ENCODE peak calls at places on chromosomes 11 and 22, in five cellular contexts. L, U, O, Q and N are unnamed samples.

GRCh38 chr11:84541711-84542340 is 1085.3 kb downstream of the DLG2 start:
- DNase-seq in L (no peak), U (peak), O (no peak), Q (no peak), N (no peak)

GRCh38 chr11:65793144-65793581 is 6.3 kb downstream of the OVOL1 start:
- DNase-seq in L (no peak), U (no peak), O (no peak), Q (no peak), N (peak)

GRCh38 chr22:31950226-31950625 is 5.9 kb downstream of the YWHAH start:
- DNase-seq in L (no peak), U (no peak), O (no peak), Q (no peak), N (no peak)

GRCh38 chr22:28505416-28506156 is 174.1 kb downstream of the TTC28 start:
- DNase-seq in L (no peak), U (no peak), O (no peak), Q (no peak), N (no peak)

GRCh38 chr22:19631899-19632670 is 82.2 kb upstream of the SEPTIN5 start:
- DNase-seq in L (no peak), U (no peak), O (no peak), Q (no peak), N (no peak)

GRCh38 chr11:108780119-108780518 is 115.2 kb downstream of the DDX10 start:
- DNase-seq in L (no peak), U (no peak), O (no peak), Q (no peak), N (no peak)

GRCh38 chr11:19718976-19719375 is 6.3 kb downstream of the NAV2 start:
- DNase-seq in L (no peak), U (no peak), O (no peak), Q (no peak), N (no peak)

GRCh38 chr11:92347404-92347803 is 122.8 kb downstream of the FAT3 start:
- DNase-seq in L (no peak), U (no peak), O (no peak), Q (no peak), N (no peak)

GRCh38 chr22:26321469-26321913 is 107.6 kb upstream of the ASPHD2 start:
- DNase-seq in L (no peak), U (peak), O (no peak), Q (no peak), N (no peak)

GRCh38 chr22:27462190-27462589 is 339.4 kb downstream of the MN1 start:
- DNase-seq in L (peak), U (peak), O (no peak), Q (peak), N (no peak)

GRCh38 chr11:110479070-110479444 is 49.3 kb downstream of the FDX1 start:
- DNase-seq in L (peak), U (peak), O (no peak), Q (no peak), N (no peak)

GRCh38 chr11:9615031-9615451 is 41.6 kb downstream of the WEE1 start:
- DNase-seq in L (peak), U (peak), O (no peak), Q (no peak), N (no peak)

GRCh38 chr11:77259681-77260080 is 41.8 kb downstream of the GDPD4 start:
- DNase-seq in L (no peak), U (no peak), O (no peak), Q (no peak), N (no peak)

GRCh38 chr11:8333431-8334401 is 70.0 kb upstream of the LMO1 start:
- DNase-seq in L (no peak), U (no peak), O (no peak), Q (no peak), N (peak)

GRCh38 chr22:41779889-41780505 is 20.5 kb upstream of the CCDC134 start:
- DNase-seq in L (no peak), U (no peak), O (no peak), Q (no peak), N (no peak)

GRCh38 chr11:116100016-116100415 is 595.8 kb upstream of the CADM1 start:
- DNase-seq in L (no peak), U (no peak), O (no peak), Q (no peak), N (no peak)

GRCh38 chr11:45843158-45843924 is 3.9 kb upstream of the CRY2 start:
- DNase-seq in L (peak), U (peak), O (peak), Q (peak), N (peak)

GRCh38 chr11:8230178-8230859 is 33.4 kb downstream of the LMO1 start:
- DNase-seq in L (no peak), U (no peak), O (no peak), Q (no peak), N (no peak)

GRCh38 chr11:125481531-125481930 is 14.5 kb downstream of the FEZ1 start:
- DNase-seq in L (peak), U (peak), O (no peak), Q (no peak), N (no peak)

GRCh38 chr11:65353900-65354264 is 669 bp upstream of the TIGD3 start:
- DNase-seq in L (no peak), U (no peak), O (no peak), Q (no peak), N (no peak)

GRCh38 chr11:36455658-36456111 is 54.4 kb downstream of the TRAF6 start:
- DNase-seq in L (peak), U (peak), O (no peak), Q (no peak), N (no peak)

GRCh38 chr22:23632178-23632577 is at the start of gene DRICH1:
- DNase-seq in L (no peak), U (no peak), O (no peak), Q (no peak), N (no peak)

GRCh38 chr11:35990816-35991215 is 47.0 kb downstream of the LDLRAD3 start:
- DNase-seq in L (peak), U (no peak), O (no peak), Q (no peak), N (no peak)

GRCh38 chr11:85752890-85753581 is 57.9 kb downstream of the SYTL2 start:
- DNase-seq in L (no peak), U (no peak), O (peak), Q (no peak), N (no peak)

GRCh38 chr22:39094717-39095389 is 2.2 kb upstream of the APOBEC3H start:
- DNase-seq in L (no peak), U (no peak), O (peak), Q (no peak), N (no peak)

GRCh38 chr11:73361953-73362776 is 14.0 kb upstream of the RELT start:
- DNase-seq in L (no peak), U (no peak), O (no peak), Q (no peak), N (no peak)

GRCh38 chr11:79113099-79113498 is 327.7 kb downstream of the TENM4 start:
- DNase-seq in L (no peak), U (no peak), O (no peak), Q (no peak), N (no peak)

GRCh38 chr11:32713496-32713895 is 81.0 kb downstream of the CCDC73 start:
- DNase-seq in L (no peak), U (no peak), O (no peak), Q (no peak), N (no peak)

GRCh38 chr11:65639623-65640482 is 2.0 kb downstream of the SIPA1 start:
- DNase-seq in L (peak), U (peak), O (peak), Q (no peak), N (no peak)

GRCh38 chr11:103396237-103396636 is 287.0 kb downstream of the DYNC2H1 start:
- DNase-seq in L (no peak), U (no peak), O (no peak), Q (no peak), N (no peak)

GRCh38 chr11:6099577-6099976 is 7.9 kb upstream of the OR56B4 start:
- DNase-seq in L (no peak), U (no peak), O (no peak), Q (no peak), N (no peak)

GRCh38 chr22:24430431-24431308 is 3.3 kb downstream of the ADORA2A start:
- DNase-seq in L (no peak), U (no peak), O (no peak), Q (no peak), N (no peak)

GRCh38 chr22:29635734-29636357 is 32.4 kb downstream of the NF2 start:
- DNase-seq in L (peak), U (peak), O (no peak), Q (no peak), N (no peak)

GRCh38 chr11:118082880-118083543 is 3.8 kb downstream of the SMIM35 start:
- DNase-seq in L (no peak), U (no peak), O (no peak), Q (no peak), N (no peak)

GRCh38 chr22:46280063-46280817 is 12.4 kb downstream of the TTC38 start:
- DNase-seq in L (no peak), U (no peak), O (no peak), Q (no peak), N (no peak)